ENCODE peak calls at places on chromosomes 1 and 21, in five cellular contexts. One of them, this sample, is unnamed.

GRCh38 chr1:112395261-112395831 is 668 bp upstream of the CTTNBP2NL start:
- DNase-seq in right lobe of liver: no peak
- DNase-seq in esophagus squamous epithelium: no peak
- DNase-seq in heart left ventricle: no peak
- DNase-seq in thyroid gland: no peak
- DNase-seq in this sample: no peak

GRCh38 chr1:31793086-31793485 is 22.7 kb downstream of the SPOCD1 start:
- DNase-seq in right lobe of liver: peak; percentile 16
- DNase-seq in esophagus squamous epithelium: no peak
- DNase-seq in thyroid gland: no peak
- DNase-seq in heart left ventricle: no peak
- DNase-seq in this sample: no peak

GRCh38 chr1:153774780-153775431 is at the start of gene SLC27A3:
- DNase-seq in heart left ventricle: peak; percentile 83
- DNase-seq in thyroid gland: peak; percentile 60
- DNase-seq in esophagus squamous epithelium: no peak
- DNase-seq in right lobe of liver: peak; percentile 84
- DNase-seq in this sample: no peak

GRCh38 chr1:68162761-68163160 is 69.6 kb downstream of the WLS start:
- DNase-seq in heart left ventricle: no peak
- DNase-seq in thyroid gland: no peak
- DNase-seq in right lobe of liver: no peak
- DNase-seq in esophagus squamous epithelium: no peak
- DNase-seq in this sample: no peak

GRCh38 chr1:20873311-20873710 is 86.2 kb upstream of the HP1BP3 start:
- DNase-seq in right lobe of liver: no peak
- DNase-seq in heart left ventricle: no peak
- DNase-seq in esophagus squamous epithelium: no peak
- DNase-seq in thyroid gland: no peak
- DNase-seq in this sample: no peak

GRCh38 chr1:27007909-27008582 is 4.6 kb downstream of the TENT5B start:
- DNase-seq in heart left ventricle: no peak
- DNase-seq in esophagus squamous epithelium: no peak
- DNase-seq in thyroid gland: peak; percentile 94
- DNase-seq in right lobe of liver: no peak
- DNase-seq in this sample: no peak

GRCh38 chr1:156895408-156895874 is 1.9 kb downstream of the PEAR1 start:
- DNase-seq in heart left ventricle: no peak
- DNase-seq in esophagus squamous epithelium: no peak
- DNase-seq in thyroid gland: no peak
- DNase-seq in right lobe of liver: no peak
- DNase-seq in this sample: no peak

GRCh38 chr1:42973304-42973703 is 14.6 kb upstream of the SLC2A1 start:
- DNase-seq in right lobe of liver: no peak
- DNase-seq in esophagus squamous epithelium: no peak
- DNase-seq in heart left ventricle: peak; percentile 27
- DNase-seq in thyroid gland: peak; percentile 13
- DNase-seq in this sample: peak; percentile 77

GRCh38 chr1:173477286-173478098 is at the start of gene PRDX6:
- DNase-seq in esophagus squamous epithelium: peak; percentile 77
- DNase-seq in right lobe of liver: peak; percentile 93
- DNase-seq in heart left ventricle: peak; percentile 90
- DNase-seq in thyroid gland: peak; percentile 89
- DNase-seq in this sample: no peak

GRCh38 chr1:182335771-182336170 is 55.8 kb downstream of the GLUL start:
- DNase-seq in heart left ventricle: no peak
- DNase-seq in thyroid gland: no peak
- DNase-seq in right lobe of liver: no peak
- DNase-seq in esophagus squamous epithelium: no peak
- DNase-seq in this sample: no peak

GRCh38 chr1:219189021-219189824 is 15.5 kb downstream of the LYPLAL1 start:
- DNase-seq in thyroid gland: no peak
- DNase-seq in right lobe of liver: no peak
- DNase-seq in esophagus squamous epithelium: no peak
- DNase-seq in heart left ventricle: no peak
- DNase-seq in this sample: no peak

GRCh38 chr1:173127369-173128307 is 76.9 kb upstream of the TNFSF18 start:
- DNase-seq in esophagus squamous epithelium: no peak
- DNase-seq in heart left ventricle: no peak
- DNase-seq in thyroid gland: no peak
- DNase-seq in right lobe of liver: no peak
- DNase-seq in this sample: no peak

GRCh38 chr1:1351511-1352427 is 2.6 kb upstream of the DVL1 start:
- DNase-seq in thyroid gland: no peak
- DNase-seq in esophagus squamous epithelium: no peak
- DNase-seq in heart left ventricle: peak; percentile 70
- DNase-seq in right lobe of liver: no peak
- DNase-seq in this sample: no peak

GRCh38 chr1:34859442-34860200 is at the start of gene SMIM12:
- DNase-seq in right lobe of liver: peak; percentile 95
- DNase-seq in thyroid gland: peak; percentile 96
- DNase-seq in esophagus squamous epithelium: peak; percentile 56
- DNase-seq in heart left ventricle: peak; percentile 95
- DNase-seq in this sample: peak; percentile 98

GRCh38 chr1:4585705-4586104 is 68.7 kb upstream of the AJAP1 start:
- DNase-seq in thyroid gland: no peak
- DNase-seq in esophagus squamous epithelium: no peak
- DNase-seq in heart left ventricle: no peak
- DNase-seq in right lobe of liver: no peak
- DNase-seq in this sample: no peak

GRCh38 chr1:47212636-47213229 is 19.3 kb downstream of the TAL1 start:
- DNase-seq in heart left ventricle: no peak
- DNase-seq in right lobe of liver: no peak
- DNase-seq in thyroid gland: no peak
- DNase-seq in esophagus squamous epithelium: no peak
- DNase-seq in this sample: peak; percentile 27

GRCh38 chr1:47209725-47210330 is 20.0 kb upstream of the PDZK1IP1 start:
- DNase-seq in esophagus squamous epithelium: no peak
- DNase-seq in thyroid gland: no peak
- DNase-seq in right lobe of liver: no peak
- DNase-seq in heart left ventricle: no peak
- DNase-seq in this sample: no peak

GRCh38 chr1:47210666-47211065 is 20.8 kb upstream of the PDZK1IP1 start:
- DNase-seq in heart left ventricle: no peak
- DNase-seq in esophagus squamous epithelium: no peak
- DNase-seq in thyroid gland: no peak
- DNase-seq in right lobe of liver: no peak
- DNase-seq in this sample: no peak

GRCh38 chr1:47213230-47213676 is 18.8 kb downstream of the TAL1 start:
- DNase-seq in heart left ventricle: no peak
- DNase-seq in esophagus squamous epithelium: no peak
- DNase-seq in thyroid gland: no peak
- DNase-seq in right lobe of liver: no peak
- DNase-seq in this sample: no peak

DNA sequence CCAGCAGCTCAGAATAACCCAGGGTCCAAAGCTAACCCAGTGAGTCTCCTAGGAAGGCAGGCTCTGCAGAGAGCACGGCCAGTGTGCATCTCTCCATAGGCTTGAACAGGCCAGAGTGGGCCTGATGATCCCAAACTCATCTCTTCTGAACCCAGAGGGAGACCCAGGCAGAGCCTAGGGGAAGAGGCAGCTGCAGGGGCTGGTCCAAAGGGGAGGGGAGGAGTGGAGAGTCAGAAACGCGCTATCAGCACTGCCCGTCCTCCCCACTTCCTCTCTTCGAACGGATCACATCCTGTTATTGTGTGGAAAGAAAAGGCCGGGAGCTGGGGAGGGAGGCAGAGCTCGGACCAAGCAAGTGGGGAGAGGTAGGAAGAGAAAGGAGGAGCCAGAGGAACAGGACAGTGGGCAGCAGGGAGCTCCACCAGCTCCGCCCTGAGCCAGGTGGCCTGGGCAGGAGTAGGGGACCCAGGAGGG is 20.2 kb downstream of the TAL1 start:
- DNase-seq in heart left ventricle: peak; percentile 79
- DNase-seq in thyroid gland: no peak
- DNase-seq in esophagus squamous epithelium: no peak
- DNase-seq in right lobe of liver: no peak
- DNase-seq in this sample: no peak
- TF ChIP-seq POLR2A in heart left ventricle: no peak
- TF ChIP-seq POLR2A in thyroid gland: no peak
- TF ChIP-seq POLR2A in esophagus squamous epithelium: no peak
- TF ChIP-seq POLR2A in right lobe of liver: no peak
- TF ChIP-seq POLR2A in this sample: no peak

DNA sequence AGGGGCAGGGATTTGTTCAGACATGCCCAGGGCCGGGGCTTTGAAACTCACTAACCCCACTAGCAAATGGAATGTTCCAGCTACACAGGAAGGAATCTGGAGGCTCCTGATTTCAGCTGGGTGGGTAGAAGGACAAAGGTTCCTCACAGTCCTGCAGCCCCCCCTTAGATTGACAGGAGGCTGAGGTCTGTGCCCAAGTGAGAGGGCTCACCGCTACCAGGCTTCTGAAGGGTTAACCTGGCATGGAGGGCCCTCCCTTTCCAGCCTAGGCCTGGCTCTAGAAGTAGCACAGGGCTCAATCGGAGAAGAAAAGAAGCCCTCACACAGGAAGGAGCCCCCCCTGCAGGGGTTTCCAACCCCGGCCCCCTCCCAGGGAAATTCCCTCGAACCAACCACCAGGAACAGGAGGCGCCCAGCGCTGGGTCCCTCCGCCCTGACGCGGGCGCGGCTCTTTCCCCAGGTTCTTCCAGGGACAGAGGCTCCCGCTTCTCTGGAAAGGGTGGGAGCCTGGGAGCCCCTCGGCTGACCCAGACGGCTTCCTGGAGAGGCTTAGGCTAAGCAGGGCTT is 3.3 kb downstream of the EPHA2 start:
- DNase-seq in right lobe of liver: no peak
- DNase-seq in thyroid gland: peak; percentile 91
- DNase-seq in esophagus squamous epithelium: no peak
- DNase-seq in heart left ventricle: peak; percentile 70
- DNase-seq in this sample: no peak
- H3K4me1 ChIP-seq in right lobe of liver: no peaks in the 10 kb centered on the region
- H3K4me1 ChIP-seq in thyroid gland: peaks cover 61% of the 10 kb centered on the region
- H3K4me1 ChIP-seq in esophagus squamous epithelium: peaks cover 98% of the 10 kb centered on the region
- H3K4me1 ChIP-seq in heart left ventricle: peaks cover 61% of the 10 kb centered on the region
- H3K4me1 ChIP-seq in this sample: no peaks in the 10 kb centered on the region

GRCh38 chr21:29304577-29304976 is 5.9 kb downstream of the BACH1 start:
- DNase-seq in esophagus squamous epithelium: no peak
- DNase-seq in thyroid gland: no peak
- DNase-seq in heart left ventricle: no peak
- DNase-seq in right lobe of liver: no peak
- DNase-seq in this sample: no peak

GRCh38 chr21:29303301-29303700 is 4.6 kb downstream of the BACH1 start:
- DNase-seq in heart left ventricle: no peak
- DNase-seq in right lobe of liver: no peak
- DNase-seq in esophagus squamous epithelium: no peak
- DNase-seq in thyroid gland: no peak
- DNase-seq in this sample: no peak

GRCh38 chr21:29301703-29302102 is 3.0 kb downstream of the BACH1 start:
- DNase-seq in esophagus squamous epithelium: no peak
- DNase-seq in right lobe of liver: no peak
- DNase-seq in thyroid gland: no peak
- DNase-seq in heart left ventricle: no peak
- DNase-seq in this sample: no peak

GRCh38 chr21:29300547-29301138 is 1.9 kb downstream of the BACH1 start:
- DNase-seq in thyroid gland: no peak
- DNase-seq in heart left ventricle: no peak
- DNase-seq in esophagus squamous epithelium: no peak
- DNase-seq in right lobe of liver: no peak
- DNase-seq in this sample: no peak

DNA sequence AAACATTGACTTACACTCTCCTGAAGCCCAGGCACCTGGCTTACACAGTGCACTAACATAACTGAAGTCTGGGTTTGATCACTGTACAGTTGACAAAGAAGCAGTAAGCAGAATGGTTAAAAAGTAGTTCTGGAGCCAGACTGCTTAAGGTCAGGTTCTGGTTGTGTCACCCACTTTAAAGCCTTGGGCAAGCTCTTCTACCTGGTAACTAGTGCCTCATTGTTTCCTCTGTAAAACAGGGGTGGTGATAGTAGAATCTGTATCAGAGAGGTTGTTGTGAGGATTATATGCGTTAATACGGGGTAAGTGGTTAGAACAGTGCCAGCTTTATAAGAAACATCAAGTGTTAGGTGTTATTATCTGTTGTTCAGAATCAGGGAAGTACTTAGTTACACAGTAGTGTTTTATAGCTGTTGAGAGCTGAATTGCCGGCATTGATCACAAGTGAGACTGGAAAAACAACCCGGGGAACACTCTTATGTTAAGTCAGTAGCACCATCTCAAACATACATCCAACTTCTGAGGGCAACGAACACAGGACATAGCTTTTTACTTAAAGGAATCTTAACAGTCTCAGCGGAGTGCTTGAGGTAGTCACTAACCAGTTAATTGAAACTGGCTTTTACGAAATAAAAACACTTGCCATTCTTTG is 3.7 kb downstream of the BACH1 start:
- DNase-seq in esophagus squamous epithelium: no peak
- DNase-seq in heart left ventricle: no peak
- DNase-seq in thyroid gland: no peak
- DNase-seq in right lobe of liver: no peak
- DNase-seq in this sample: no peak
- TF ChIP-seq POLR2A in esophagus squamous epithelium: no peak
- TF ChIP-seq POLR2A in heart left ventricle: no peak
- TF ChIP-seq POLR2A in thyroid gland: no peak
- TF ChIP-seq POLR2A in right lobe of liver: no peak
- TF ChIP-seq POLR2A in this sample: no peak

GRCh38 chr1:198929961-198930599 is 291.2 kb downstream of the PTPRC start:
- DNase-seq in thyroid gland: no peak
- DNase-seq in heart left ventricle: no peak
- DNase-seq in right lobe of liver: no peak
- DNase-seq in esophagus squamous epithelium: no peak
- DNase-seq in this sample: no peak
- H3K4me1 ChIP-seq in thyroid gland: peaks cover 7% of the 10 kb centered on the region
- H3K4me1 ChIP-seq in heart left ventricle: peaks cover 29% of the 10 kb centered on the region
- H3K4me1 ChIP-seq in right lobe of liver: no peaks in the 10 kb centered on the region
- H3K4me1 ChIP-seq in esophagus squamous epithelium: no peaks in the 10 kb centered on the region
- H3K4me1 ChIP-seq in this sample: no peaks in the 10 kb centered on the region

DNA sequence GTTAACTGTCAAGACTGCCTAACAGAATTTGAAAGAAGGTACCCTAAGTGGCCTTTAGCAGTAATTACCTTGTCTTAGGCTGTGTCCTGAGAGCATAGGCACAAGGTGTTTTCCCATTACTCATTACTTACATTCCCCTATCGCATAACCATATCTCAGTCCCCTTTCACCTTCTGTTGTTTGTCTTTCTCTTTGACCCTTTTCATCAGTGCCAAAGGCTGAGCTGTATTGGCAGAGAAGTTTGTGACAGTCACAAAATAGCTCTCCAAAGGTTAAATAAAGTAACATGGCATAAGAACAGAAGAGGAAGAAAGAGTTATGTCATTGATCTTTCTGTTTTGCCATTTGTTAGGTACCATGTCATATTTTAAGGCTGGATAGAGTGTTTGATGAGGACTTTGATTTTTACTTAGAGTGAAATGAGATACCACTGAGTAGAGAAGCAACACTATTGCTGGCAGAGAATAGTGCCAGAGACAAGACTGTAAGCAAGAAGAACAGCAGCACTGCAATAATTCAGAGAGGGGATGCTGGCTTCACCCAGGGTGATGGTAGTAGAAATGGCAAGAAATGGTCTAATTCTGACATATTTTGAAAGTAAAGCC is 497.8 kb downstream of the TTLL7 start:
- DNase-seq in esophagus squamous epithelium: no peak
- DNase-seq in right lobe of liver: no peak
- DNase-seq in heart left ventricle: no peak
- DNase-seq in thyroid gland: no peak
- DNase-seq in this sample: no peak
- TF ChIP-seq POLR2A in esophagus squamous epithelium: no peak
- TF ChIP-seq POLR2A in right lobe of liver: no peak
- TF ChIP-seq POLR2A in heart left ventricle: no peak
- TF ChIP-seq POLR2A in thyroid gland: no peak
- TF ChIP-seq POLR2A in this sample: no peak